ENCODE peak calls at places on chromosomes 4 and X, in five cellular contexts. P, I, Z, O and J are unnamed samples.

GRCh38 chr4:121720109-121720508 is 23.3 kb upstream of the ANXA5 start:
- DNase-seq in P (no peak), I (no peak), Z (no peak), O (peak; percentile 47), J (no peak)

GRCh38 chr4:114474401-114474800 is 124.2 kb upstream of the UGT8 start:
- DNase-seq in P (no peak), I (no peak), Z (no peak), O (no peak), J (no peak)

GRCh38 chr4:85932371-85933305 is 427.2 kb downstream of the MAPK10 start:
- DNase-seq in P (no peak), I (no peak), Z (no peak), O (peak; percentile 47), J (no peak)

GRCh38 chr4:123856689-123857545 is 460.3 kb downstream of the SPRY1 start:
- DNase-seq in P (peak; percentile 73), I (peak; percentile 54), Z (no peak), O (peak; percentile 36), J (peak; percentile 23)

GRCh38 chr4:182555997-182556418 is 312.8 kb downstream of the TENM3 start:
- DNase-seq in P (peak; percentile 71), I (peak; percentile 47), Z (no peak), O (peak; percentile 18), J (peak; percentile 63)

GRCh38 chrX:40709395-40709794 is 25.9 kb downstream of the MED14 start:
- DNase-seq in P (no peak), I (no peak), Z (no peak), O (no peak), J (no peak)

GRCh38 chr4:11111370-11111769 is 317.3 kb downstream of the HS3ST1 start:
- DNase-seq in P (no peak), I (no peak), Z (no peak), O (no peak), J (no peak)

GRCh38 chr4:78622253-78622979 is 70.8 kb downstream of the ANXA3 start:
- DNase-seq in P (peak; percentile 75), I (no peak), Z (no peak), O (peak; percentile 38), J (no peak)

GRCh38 chr4:100289980-100290379 is 99.7 kb upstream of the DDIT4L start:
- DNase-seq in P (no peak), I (no peak), Z (no peak), O (no peak), J (no peak)

GRCh38 chr4:79081973-79082372 is 142.7 kb upstream of the PAQR3 start:
- DNase-seq in P (no peak), I (no peak), Z (no peak), O (no peak), J (no peak)

DNA sequence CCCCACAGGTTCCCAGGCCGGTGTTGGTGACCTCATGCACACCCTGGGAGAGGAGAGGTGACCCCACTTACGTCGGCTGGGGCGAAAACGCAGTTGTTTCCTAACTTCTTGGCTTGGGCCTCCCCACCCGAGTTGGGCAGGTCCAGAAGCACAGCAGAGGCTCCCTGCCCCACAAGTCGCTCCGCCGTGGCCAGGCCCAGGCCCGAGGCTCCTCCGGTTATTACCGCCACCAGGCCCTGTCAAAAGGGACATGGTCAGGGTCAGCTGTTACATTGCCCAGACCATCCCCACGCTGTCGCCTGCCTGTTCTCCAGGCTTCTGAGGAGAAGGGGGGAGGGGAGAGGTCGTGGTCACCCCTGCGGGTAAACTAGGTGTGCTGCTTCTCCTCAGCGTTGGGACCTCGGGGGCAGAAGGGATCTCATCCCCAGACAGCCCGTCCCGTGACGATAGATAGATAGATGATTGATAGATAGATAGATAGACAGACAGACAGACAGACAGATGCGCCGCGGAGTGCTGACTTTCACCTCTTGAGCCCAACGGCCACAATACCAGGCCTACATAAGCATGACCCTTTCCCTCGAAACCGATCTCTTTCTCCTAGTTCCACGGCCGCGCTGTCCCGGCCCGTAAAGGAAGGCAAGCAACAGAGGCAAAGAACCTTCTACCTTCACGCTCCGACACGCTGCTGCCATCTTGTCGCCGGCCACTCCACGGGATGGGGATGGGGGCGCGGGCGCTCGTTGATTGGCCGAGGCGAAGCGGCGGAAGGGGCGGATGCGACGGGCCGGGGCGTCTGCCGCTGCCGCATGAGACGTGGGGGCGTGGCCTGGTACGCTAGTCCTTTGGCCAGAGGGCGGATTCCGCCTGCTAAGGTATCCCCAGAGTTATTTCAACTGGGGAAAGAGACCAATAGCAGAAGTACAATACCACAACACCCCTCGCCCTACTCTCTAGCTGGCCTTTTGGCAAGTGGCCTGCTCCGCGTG is at the start of gene HSD17B10:
- DNase-seq in P (peak; percentile 83), I (peak; percentile 90), Z (peak; percentile 83), O (peak; percentile 93), J (peak; percentile 63)
- H2BK12ac ChIP-seq in P (peak within 1 kb of the TSS; percentile 39), I (no peak within 1 kb of the TSS), Z (no peak within 1 kb of the TSS), O (no peak within 1 kb of the TSS), J (no peak within 1 kb of the TSS)

GRCh38 chr4:147578057-147578476 is 39.1 kb upstream of the TMEM184C start:
- DNase-seq in P (peak; percentile 89), I (no peak), Z (no peak), O (peak; percentile 87), J (no peak)
- H3K9ac ChIP-seq in P (no peak overlapping the region), I (no peak overlapping the region), Z (no peak overlapping the region), O (no peak overlapping the region), J (no peak overlapping the region)

GRCh38 chrX:17803449-17803848 is 57.6 kb downstream of the RAI2 start:
- DNase-seq in P (no peak), I (no peak), Z (no peak), O (no peak), J (no peak)

GRCh38 chrX:17802756-17803155 is 58.3 kb downstream of the RAI2 start:
- DNase-seq in P (no peak), I (no peak), Z (no peak), O (peak; percentile 35), J (no peak)

GRCh38 chrX:17801431-17801830 is 59.7 kb downstream of the RAI2 start:
- DNase-seq in P (no peak), I (no peak), Z (no peak), O (no peak), J (no peak)

GRCh38 chrX:17798921-17799320 is 61.6 kb downstream of the SCML1 start:
- DNase-seq in P (no peak), I (no peak), Z (no peak), O (no peak), J (no peak)
- H3K4me2 ChIP-seq in P (no peak overlapping the region), I (no peak overlapping the region), Z (no peak overlapping the region), O (no peak overlapping the region), J (no peak overlapping the region)

DNA sequence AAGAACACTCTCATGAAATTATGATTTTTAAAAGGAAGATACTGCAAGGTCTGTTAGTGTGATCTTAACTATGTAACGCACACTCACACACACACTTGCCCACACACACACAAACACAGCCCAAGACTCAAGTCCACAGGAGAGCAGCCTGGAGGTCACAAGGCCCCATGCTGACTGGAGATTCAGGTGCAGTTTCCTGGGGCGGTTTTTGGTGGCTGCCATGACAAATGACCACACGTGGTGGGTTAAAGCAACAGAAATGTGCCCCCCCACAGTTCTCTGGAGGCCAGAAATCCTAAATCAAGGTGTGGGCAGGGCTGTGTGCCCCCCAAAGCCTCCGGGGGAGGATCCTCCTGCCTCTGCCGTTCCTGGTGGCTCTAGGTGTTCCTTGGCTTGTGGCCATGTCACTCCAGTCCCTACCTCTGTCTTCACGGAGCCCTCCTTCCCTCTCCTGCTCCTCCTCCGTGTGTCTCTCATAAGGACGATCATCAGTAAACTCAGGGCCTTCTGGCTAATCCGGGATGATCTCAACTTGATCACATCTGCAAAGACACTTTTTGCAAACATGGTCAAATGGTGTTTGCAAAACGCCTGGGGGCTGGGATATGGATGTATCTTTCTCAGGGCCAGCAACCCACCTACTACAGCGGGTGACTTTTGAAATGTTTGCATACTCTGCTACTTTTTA is 9.7 kb upstream of the HTRA3 start:
- DNase-seq in P (no peak), I (no peak), Z (no peak), O (no peak), J (no peak)
- H2BK12ac ChIP-seq in P (peak overlapping the region; percentile 96), I (no peak overlapping the region), Z (no peak overlapping the region), O (peak overlapping the region; percentile 99), J (no peak overlapping the region)

DNA sequence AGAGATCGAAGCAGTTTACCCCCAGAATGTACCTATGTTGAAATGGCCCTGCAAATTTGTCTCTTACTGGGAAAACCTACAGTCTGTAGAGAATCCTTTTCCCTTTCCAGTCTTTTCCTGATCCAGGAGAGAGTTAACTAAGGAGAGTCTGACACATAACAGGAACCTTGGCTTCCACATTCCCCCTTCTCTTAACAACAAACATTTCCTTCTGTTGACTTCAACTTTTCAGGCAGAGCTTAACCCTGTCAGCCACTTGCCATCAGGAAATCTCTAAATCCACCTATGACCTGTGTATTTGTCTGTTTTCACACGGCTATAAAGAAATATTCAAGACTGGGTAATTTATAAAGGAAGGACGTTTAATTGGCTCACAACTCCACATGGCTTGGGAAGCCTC is 45.6 kb upstream of the GPR78 start:
- DNase-seq in P (no peak), I (no peak), Z (no peak), O (no peak), J (no peak)
- H3K9ac ChIP-seq in P (peak overlapping the region; percentile 54), I (no peak overlapping the region), Z (no peak overlapping the region), O (no peak overlapping the region), J (no peak overlapping the region)

GRCh38 chr4:88143504-88143903 is 14.9 kb downstream of the ABCG2 start:
- DNase-seq in P (peak; percentile 61), I (no peak), Z (no peak), O (peak; percentile 90), J (no peak)
- H3K4me2 ChIP-seq in P (no peak overlapping the region), I (no peak overlapping the region), Z (no peak overlapping the region), O (no peak overlapping the region), J (no peak overlapping the region)

GRCh38 chrX:129495941-129496340 is 27.3 kb downstream of the SMARCA1 start:
- DNase-seq in P (peak; percentile 33), I (no peak), Z (no peak), O (peak; percentile 65), J (no peak)

GRCh38 chrX:129494887-129495286 is 28.4 kb downstream of the SMARCA1 start:
- DNase-seq in P (no peak), I (no peak), Z (no peak), O (no peak), J (no peak)

GRCh38 chrX:129493643-129494042 is 29.6 kb downstream of the SMARCA1 start:
- DNase-seq in P (peak; percentile 35), I (no peak), Z (no peak), O (no peak), J (no peak)

GRCh38 chrX:129496625-129497024 is 26.7 kb downstream of the SMARCA1 start:
- DNase-seq in P (peak; percentile 20), I (no peak), Z (no peak), O (no peak), J (no peak)

GRCh38 chrX:129497146-129497805 is 26.0 kb downstream of the SMARCA1 start:
- DNase-seq in P (no peak), I (no peak), Z (no peak), O (peak; percentile 65), J (no peak)
- H2BK12ac ChIP-seq in P (no peak overlapping the region), I (no peak overlapping the region), Z (no peak overlapping the region), O (no peak overlapping the region), J (no peak overlapping the region)

DNA sequence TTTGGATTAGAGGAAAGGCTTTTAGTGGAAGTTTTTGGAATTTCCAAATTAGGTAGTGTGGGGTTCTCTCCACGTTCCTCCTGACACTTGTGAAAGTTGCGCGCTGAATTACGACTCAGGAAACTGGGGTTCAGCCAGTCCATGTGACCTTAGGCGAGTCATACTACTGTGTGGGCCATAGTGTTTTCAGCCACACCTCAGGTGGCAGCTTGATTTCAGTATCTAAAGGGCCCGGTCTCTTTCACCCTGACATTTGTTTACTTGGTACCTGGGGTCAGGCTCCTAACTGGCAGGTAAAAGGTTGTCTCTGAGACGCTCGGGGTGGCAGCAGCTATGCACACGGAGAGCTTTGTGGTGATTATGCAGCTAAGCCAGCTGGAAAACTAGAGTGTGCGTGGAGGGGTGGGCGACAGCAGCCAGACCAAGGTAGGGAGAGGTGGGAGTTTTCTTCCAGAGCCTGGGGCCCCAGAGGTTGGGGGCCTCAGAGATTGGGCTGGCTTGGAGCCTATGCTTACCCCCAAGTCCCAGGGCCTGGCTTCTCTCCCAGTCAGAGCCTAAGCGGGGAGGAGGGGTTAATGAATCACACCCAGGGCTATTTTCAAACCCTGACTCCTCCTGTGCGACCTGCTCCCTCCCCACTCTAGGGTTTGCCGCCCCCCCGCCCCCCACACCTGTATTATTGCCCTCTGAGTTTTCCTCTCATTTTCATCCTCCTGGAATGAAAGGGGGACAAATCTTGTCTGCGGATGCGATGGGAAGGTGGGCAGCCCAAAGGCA is 47.2 kb downstream of the STARD8 start:
- DNase-seq in P (no peak), I (no peak), Z (no peak), O (no peak), J (no peak)
- H3K9ac ChIP-seq in P (peak overlapping the region; percentile 80), I (no peak overlapping the region), Z (no peak overlapping the region), O (no peak overlapping the region), J (no peak overlapping the region)